ENCODE peak calls at places on chromosomes 4 and X, in ten cellular contexts. X, J, H, T, Q, F, U, N, B and A are unnamed samples.

GRCh38 chr4:55180980-55181379 is 55.6 kb upstream of the KDR start:
- DNase-seq in X (no peak), J (no peak), H (no peak), T (no peak), Q (no peak), F (no peak), U (no peak), N (no peak), B (no peak), A (no peak)

GRCh38 chr4:52958232-52958631 is 96.1 kb downstream of the RASL11B start:
- DNase-seq in X (no peak), J (no peak), H (no peak), T (no peak), Q (no peak), F (no peak), U (no peak), N (no peak), B (no peak), A (no peak)

GRCh38 chr4:3523146-3523627 is 9.0 kb downstream of the LRPAP1 start:
- DNase-seq in X (peak), J (no peak), H (no peak), T (no peak), Q (no peak), F (no peak), U (no peak), N (no peak), B (no peak), A (no peak)

GRCh38 chrX:20320461-20321159 is 53.9 kb upstream of the RPS6KA3 start:
- DNase-seq in X (no peak), J (no peak), H (peak), T (no peak), Q (no peak), F (no peak), U (no peak), N (peak), B (no peak), A (no peak)

GRCh38 chrX:132171881-132172280 is 44.1 kb upstream of the FRMD7 start:
- DNase-seq in X (no peak), J (no peak), H (no peak), T (no peak), Q (no peak), F (no peak), U (no peak), N (no peak), B (no peak), A (no peak)

GRCh38 chrX:138638996-138639395 is 72.5 kb downstream of the FGF13 start:
- DNase-seq in X (no peak), J (no peak), H (no peak), T (no peak), Q (no peak), F (no peak), U (peak), N (no peak), B (no peak), A (no peak)

GRCh38 chr4:77209936-77210335 is 52.9 kb downstream of the CCNG2 start:
- DNase-seq in X (no peak), J (no peak), H (peak), T (no peak), Q (no peak), F (no peak), U (no peak), N (no peak), B (no peak), A (no peak)

GRCh38 chr4:38547052-38547451 is 116.9 kb upstream of the KLF3 start:
- DNase-seq in X (no peak), J (no peak), H (no peak), T (no peak), Q (no peak), F (no peak), U (no peak), N (no peak), B (no peak), A (no peak)